ENCODE peak calls at places on chromosome 11, in nine cellular contexts. H is fibroblast of lung; K is NCI-H1436; V is activated naive CD8-positive, alpha-beta T cell treated with anti-CD3 and anti-CD28 coated beads, Interleukin-2, amount 50 U/mL, for 24 hours; W is stimulated activated CD8-positive, alpha-beta memory T cell treated with anti-CD3 and anti-CD28 coated beads, Interleukin-15, amount 100 ng/mL, for 1 hour; G is CD4-positive, alpha-beta memory T cell; P is activated T-cell treated with anti-CD3 and anti-CD28 coated beads for 1 hour; O is iPS DF 6.9; C is HFFc6. A is an unnamed sample.

GRCh38 chr11:70026012-70026411 is 52.1 kb upstream of the ANO1 start:
- DNase-seq in H (no peak), K (no peak), V (no peak), W (no peak), G (no peak), P (no peak), O (no peak), C (no peak), A (no peak)

GRCh38 chr11:13135385-13136271 is 126.5 kb downstream of the RASSF10 start:
- DNase-seq in H (peak), K (no peak), V (no peak), W (no peak), G (no peak), P (no peak), O (no peak), C (peak), A (no peak)

GRCh38 chr11:123653997-123654565 is 343 bp downstream of the SCN3B start:
- DNase-seq in H (peak), K (no peak), V (peak), W (no peak), G (no peak), P (no peak), O (no peak), C (no peak), A (no peak)

GRCh38 chr11:61280883-61281580 is 14.1 kb downstream of the VWCE start:
- DNase-seq in H (no peak), K (no peak), V (no peak), W (no peak), G (no peak), P (no peak), O (no peak), C (no peak), A (no peak)

GRCh38 chr11:44659641-44660040 is 67.1 kb upstream of the TSPAN18 start:
- DNase-seq in H (no peak), K (no peak), V (no peak), W (no peak), G (no peak), P (no peak), O (no peak), C (no peak), A (no peak)

GRCh38 chr11:71311928-71312510 is 59.6 kb upstream of the SHANK2 start:
- DNase-seq in H (no peak), K (no peak), V (no peak), W (no peak), G (no peak), P (no peak), O (no peak), C (no peak), A (no peak)

GRCh38 chr11:127193916-127194315 is 193.3 kb upstream of the KIRREL3 start:
- DNase-seq in H (no peak), K (no peak), V (no peak), W (no peak), G (no peak), P (no peak), O (no peak), C (no peak), A (no peak)

GRCh38 chr11:2204361-2205213 is 33.0 kb upstream of the TH start:
- DNase-seq in H (no peak), K (no peak), V (no peak), W (no peak), G (no peak), P (no peak), O (no peak), C (no peak), A (no peak)

GRCh38 chr11:418343-419247 is 3.8 kb upstream of the SIGIRR start:
- DNase-seq in H (no peak), K (no peak), V (no peak), W (no peak), G (no peak), P (no peak), O (no peak), C (no peak), A (no peak)

GRCh38 chr11:82842019-82842418 is 58.2 kb downstream of the PRCP start:
- DNase-seq in H (no peak), K (no peak), V (no peak), W (no peak), G (no peak), P (no peak), O (no peak), C (no peak), A (no peak)

GRCh38 chr11:11403763-11404725 is 51.0 kb upstream of the CSNK2A3 start:
- DNase-seq in H (peak), K (no peak), V (no peak), W (no peak), G (no peak), P (no peak), O (no peak), C (peak), A (no peak)

GRCh38 chr11:62806611-62807121 is 1.4 kb upstream of the NXF1 start:
- DNase-seq in H (peak), K (no peak), V (no peak), W (no peak), G (no peak), P (no peak), O (no peak), C (peak), A (no peak)

GRCh38 chr11:45085657-45086501 is 60.6 kb upstream of the PRDM11 start:
- DNase-seq in H (no peak), K (peak), V (no peak), W (no peak), G (no peak), P (no peak), O (no peak), C (no peak), A (no peak)

GRCh38 chr11:59206635-59207034 is 6.1 kb downstream of the MPEG1 start:
- DNase-seq in H (peak), K (no peak), V (peak), W (no peak), G (no peak), P (no peak), O (peak), C (peak), A (no peak)